ENCODE peak calls at places on chromosomes 3 and 15, in seven cellular contexts. One of them, this sample, is unnamed.

GRCh38 chr3:136929984-136930671 is 27.7 kb upstream of the IL20RB start:
- DNase-seq in brain microvascular endothelial cell: no peak
- DNase-seq in B cell: no peak
- DNase-seq in bronchial epithelial cell: peak
- DNase-seq in WTC11: no peak
- DNase-seq in AG09309: no peak
- DNase-seq in RWPE1: peak
- DNase-seq in this sample: no peak

GRCh38 chr3:57864853-57865252 is 108.7 kb downstream of the SLMAP start:
- DNase-seq in RWPE1: peak
- DNase-seq in AG09309: no peak
- DNase-seq in bronchial epithelial cell: no peak
- DNase-seq in WTC11: no peak
- DNase-seq in B cell: no peak
- DNase-seq in brain microvascular endothelial cell: peak
- DNase-seq in this sample: no peak

GRCh38 chr15:61811952-61812351 is 248.3 kb downstream of the VPS13C start:
- DNase-seq in AG09309: no peak
- DNase-seq in bronchial epithelial cell: no peak
- DNase-seq in RWPE1: no peak
- DNase-seq in WTC11: no peak
- DNase-seq in B cell: no peak
- DNase-seq in brain microvascular endothelial cell: no peak
- DNase-seq in this sample: no peak

GRCh38 chr3:177565981-177566380 is 368.7 kb upstream of the TBL1XR1 start:
- DNase-seq in WTC11: no peak
- DNase-seq in bronchial epithelial cell: peak
- DNase-seq in AG09309: no peak
- DNase-seq in brain microvascular endothelial cell: no peak
- DNase-seq in RWPE1: no peak
- DNase-seq in B cell: no peak
- DNase-seq in this sample: no peak

GRCh38 chr3:71579934-71580318 is 3.6 kb downstream of the FOXP1 start:
- DNase-seq in AG09309: no peak
- DNase-seq in WTC11: no peak
- DNase-seq in RWPE1: no peak
- DNase-seq in brain microvascular endothelial cell: peak
- DNase-seq in B cell: no peak
- DNase-seq in bronchial epithelial cell: peak
- DNase-seq in this sample: peak

GRCh38 chr15:67068724-67069400 is 3.5 kb downstream of the SMAD3 start:
- DNase-seq in brain microvascular endothelial cell: no peak
- DNase-seq in RWPE1: no peak
- DNase-seq in AG09309: no peak
- DNase-seq in WTC11: no peak
- DNase-seq in B cell: no peak
- DNase-seq in bronchial epithelial cell: no peak
- DNase-seq in this sample: peak

GRCh38 chr3:193452338-193452737 is 73.8 kb upstream of the ATP13A5 start:
- DNase-seq in brain microvascular endothelial cell: no peak
- DNase-seq in B cell: no peak
- DNase-seq in WTC11: no peak
- DNase-seq in AG09309: no peak
- DNase-seq in RWPE1: peak
- DNase-seq in bronchial epithelial cell: peak
- DNase-seq in this sample: no peak

GRCh38 chr15:67827561-67828378 is 2.5 kb downstream of the SKOR1 start:
- DNase-seq in brain microvascular endothelial cell: no peak
- DNase-seq in bronchial epithelial cell: no peak
- DNase-seq in RWPE1: no peak
- DNase-seq in AG09309: no peak
- DNase-seq in B cell: no peak
- DNase-seq in WTC11: peak
- DNase-seq in this sample: no peak

GRCh38 chr3:130258532-130258952 is 86.9 kb upstream of the COL6A5 start:
- DNase-seq in AG09309: peak
- DNase-seq in B cell: no peak
- DNase-seq in brain microvascular endothelial cell: no peak
- DNase-seq in bronchial epithelial cell: peak
- DNase-seq in RWPE1: no peak
- DNase-seq in WTC11: no peak
- DNase-seq in this sample: no peak

GRCh38 chr15:35986072-35986666 is 440.2 kb upstream of the DPH6 start:
- DNase-seq in AG09309: no peak
- DNase-seq in B cell: no peak
- DNase-seq in brain microvascular endothelial cell: no peak
- DNase-seq in WTC11: no peak
- DNase-seq in bronchial epithelial cell: no peak
- DNase-seq in RWPE1: no peak
- DNase-seq in this sample: no peak

GRCh38 chr3:138509586-138509985 is 75.2 kb downstream of the ESYT3 start:
- DNase-seq in brain microvascular endothelial cell: no peak
- DNase-seq in RWPE1: no peak
- DNase-seq in WTC11: no peak
- DNase-seq in AG09309: no peak
- DNase-seq in bronchial epithelial cell: peak
- DNase-seq in B cell: no peak
- DNase-seq in this sample: no peak

GRCh38 chr3:62954579-62954978 is 79.4 kb upstream of the CADPS start:
- DNase-seq in bronchial epithelial cell: no peak
- DNase-seq in WTC11: no peak
- DNase-seq in AG09309: no peak
- DNase-seq in RWPE1: no peak
- DNase-seq in B cell: no peak
- DNase-seq in brain microvascular endothelial cell: no peak
- DNase-seq in this sample: no peak

GRCh38 chr15:58189148-58189811 is 51.1 kb downstream of the AQP9 start:
- DNase-seq in RWPE1: no peak
- DNase-seq in brain microvascular endothelial cell: no peak
- DNase-seq in B cell: no peak
- DNase-seq in bronchial epithelial cell: no peak
- DNase-seq in WTC11: no peak
- DNase-seq in AG09309: no peak
- DNase-seq in this sample: no peak

GRCh38 chr3:52873433-52874159 is 23.8 kb downstream of the STIMATE start:
- DNase-seq in B cell: no peak
- DNase-seq in WTC11: no peak
- DNase-seq in RWPE1: no peak
- DNase-seq in bronchial epithelial cell: peak
- DNase-seq in AG09309: peak
- DNase-seq in brain microvascular endothelial cell: peak
- DNase-seq in this sample: no peak

GRCh38 chr15:26772588-26773484 is at the start of gene GABRB3:
- DNase-seq in B cell: no peak
- DNase-seq in AG09309: no peak
- DNase-seq in bronchial epithelial cell: no peak
- DNase-seq in RWPE1: no peak
- DNase-seq in WTC11: peak
- DNase-seq in brain microvascular endothelial cell: no peak
- DNase-seq in this sample: peak

GRCh38 chr3:32820971-32821685 is 3.3 kb downstream of the TRIM71 start:
- DNase-seq in brain microvascular endothelial cell: no peak
- DNase-seq in RWPE1: no peak
- DNase-seq in B cell: no peak
- DNase-seq in AG09309: no peak
- DNase-seq in bronchial epithelial cell: no peak
- DNase-seq in WTC11: no peak
- DNase-seq in this sample: no peak

DNA sequence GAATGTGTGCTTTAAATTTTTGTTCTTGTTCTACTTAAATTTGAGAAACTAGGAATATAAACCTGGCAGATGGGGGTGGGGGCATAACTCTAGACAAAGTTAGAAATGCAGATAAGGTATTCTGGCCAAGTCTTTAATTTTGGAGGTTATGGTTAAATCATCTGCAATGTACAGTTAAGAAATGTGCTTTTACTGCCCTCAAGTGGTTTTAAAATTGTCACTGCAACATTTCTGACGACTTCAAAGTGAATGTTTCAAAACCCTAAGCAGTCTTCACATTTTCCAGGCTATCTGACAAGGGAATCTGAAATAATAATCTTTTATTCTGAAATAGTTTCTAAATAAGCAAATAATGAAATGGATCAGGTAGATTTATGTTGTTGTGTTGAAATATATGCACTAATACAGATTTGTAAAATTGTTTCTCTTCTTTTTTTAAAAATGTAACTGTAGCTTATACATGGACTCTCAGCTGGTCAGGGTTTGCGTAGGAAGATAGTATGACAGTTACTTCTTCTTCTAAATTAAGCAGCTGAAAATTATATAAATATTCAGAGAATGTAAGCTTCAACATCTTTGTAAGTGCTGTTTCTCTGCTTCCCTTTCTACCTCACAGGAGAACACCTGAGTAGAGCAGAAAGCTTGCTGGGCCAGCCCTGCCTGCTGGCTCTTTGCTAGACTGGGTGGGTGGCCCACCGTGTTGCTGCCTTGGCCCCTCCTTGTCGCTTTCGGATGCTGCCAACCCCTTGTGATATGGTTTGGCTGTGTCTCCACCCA is 45.0 kb downstream of the SUCNR1 start:
- DNase-seq in brain microvascular endothelial cell: peak
- DNase-seq in WTC11: no peak
- DNase-seq in AG09309: peak
- DNase-seq in RWPE1: peak
- DNase-seq in bronchial epithelial cell: peak
- DNase-seq in B cell: no peak
- DNase-seq in this sample: no peak
- TF ChIP-seq CTCF in brain microvascular endothelial cell: peak
- TF ChIP-seq CTCF in WTC11: peak
- TF ChIP-seq CTCF in AG09309: peak
- TF ChIP-seq CTCF in RWPE1: peak
- TF ChIP-seq CTCF in bronchial epithelial cell: peak
- TF ChIP-seq CTCF in B cell: peak
- TF ChIP-seq CTCF in this sample: peak

DNA sequence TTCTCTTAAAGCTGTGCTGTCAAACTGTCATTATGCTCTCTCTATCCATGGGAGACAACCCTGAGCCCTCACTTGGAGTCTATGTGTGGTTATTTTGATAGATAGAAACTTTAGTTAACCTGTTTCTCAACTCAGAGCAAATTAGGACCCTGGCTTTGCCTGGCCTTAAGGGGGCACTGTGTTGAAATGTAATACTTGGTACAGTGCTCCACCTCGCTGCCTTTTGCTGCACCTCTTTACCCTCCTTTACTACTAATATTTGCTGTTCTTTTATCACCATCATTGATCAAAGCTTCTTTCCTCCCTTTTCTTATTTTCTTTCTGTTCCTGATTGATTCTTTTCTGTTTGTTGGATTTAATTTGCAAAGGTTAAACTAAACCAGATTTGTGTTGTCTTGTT is 34.3 kb downstream of the STT3B start:
- DNase-seq in RWPE1: no peak
- DNase-seq in WTC11: peak
- DNase-seq in AG09309: no peak
- DNase-seq in brain microvascular endothelial cell: no peak
- DNase-seq in bronchial epithelial cell: no peak
- DNase-seq in B cell: peak
- DNase-seq in this sample: peak
- TF ChIP-seq CTCF in RWPE1: no peak
- TF ChIP-seq CTCF in WTC11: peak
- TF ChIP-seq CTCF in AG09309: peak
- TF ChIP-seq CTCF in brain microvascular endothelial cell: peak
- TF ChIP-seq CTCF in bronchial epithelial cell: peak
- TF ChIP-seq CTCF in B cell: peak
- TF ChIP-seq CTCF in this sample: peak

DNA sequence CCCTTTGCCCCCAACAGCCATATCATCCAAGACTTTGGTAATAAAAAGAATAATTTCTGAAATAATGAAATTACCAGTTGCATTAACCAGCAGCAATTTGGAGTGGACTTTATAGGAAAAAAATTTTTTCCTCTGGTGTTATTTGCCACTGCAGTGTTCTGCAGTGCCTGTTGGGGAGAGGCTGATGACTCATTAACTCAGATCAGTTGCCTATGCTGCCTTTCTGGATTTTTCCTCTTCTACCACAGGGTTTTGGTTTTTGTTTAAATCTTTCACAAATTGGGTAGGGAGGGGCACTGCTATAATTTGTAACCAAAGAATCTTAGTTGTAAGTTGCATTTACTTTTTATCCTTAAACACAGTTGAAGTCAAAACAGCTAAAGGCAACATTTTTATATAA is 22.7 kb downstream of the ATP6V1A start:
- DNase-seq in bronchial epithelial cell: peak
- DNase-seq in B cell: no peak
- DNase-seq in brain microvascular endothelial cell: peak
- DNase-seq in RWPE1: peak
- DNase-seq in AG09309: no peak
- DNase-seq in WTC11: no peak
- DNase-seq in this sample: no peak
- TF ChIP-seq CTCF in bronchial epithelial cell: no peak
- TF ChIP-seq CTCF in B cell: no peak
- TF ChIP-seq CTCF in brain microvascular endothelial cell: no peak
- TF ChIP-seq CTCF in RWPE1: no peak
- TF ChIP-seq CTCF in AG09309: no peak
- TF ChIP-seq CTCF in WTC11: no peak
- TF ChIP-seq CTCF in this sample: no peak

GRCh38 chr3:66497982-66498671 is 2.7 kb downstream of the LRIG1 start:
- DNase-seq in AG09309: no peak
- DNase-seq in brain microvascular endothelial cell: no peak
- DNase-seq in RWPE1: no peak
- DNase-seq in B cell: no peak
- DNase-seq in bronchial epithelial cell: no peak
- DNase-seq in WTC11: no peak
- DNase-seq in this sample: no peak
- TF ChIP-seq CTCF in AG09309: no peak
- TF ChIP-seq CTCF in brain microvascular endothelial cell: no peak
- TF ChIP-seq CTCF in RWPE1: no peak
- TF ChIP-seq CTCF in B cell: no peak
- TF ChIP-seq CTCF in bronchial epithelial cell: no peak
- TF ChIP-seq CTCF in WTC11: no peak
- TF ChIP-seq CTCF in this sample: no peak

GRCh38 chr3:60142009-60142408 is 1092.2 kb upstream of the CFAP20DC start:
- DNase-seq in AG09309: no peak
- DNase-seq in brain microvascular endothelial cell: no peak
- DNase-seq in RWPE1: no peak
- DNase-seq in WTC11: no peak
- DNase-seq in bronchial epithelial cell: no peak
- DNase-seq in B cell: no peak
- DNase-seq in this sample: no peak

GRCh38 chr3:60146121-60146520 is 1096.3 kb upstream of the CFAP20DC start:
- DNase-seq in WTC11: no peak
- DNase-seq in AG09309: no peak
- DNase-seq in RWPE1: no peak
- DNase-seq in bronchial epithelial cell: no peak
- DNase-seq in B cell: no peak
- DNase-seq in brain microvascular endothelial cell: no peak
- DNase-seq in this sample: no peak

GRCh38 chr3:60144071-60144470 is 1094.2 kb upstream of the CFAP20DC start:
- DNase-seq in AG09309: no peak
- DNase-seq in RWPE1: no peak
- DNase-seq in brain microvascular endothelial cell: no peak
- DNase-seq in bronchial epithelial cell: no peak
- DNase-seq in WTC11: no peak
- DNase-seq in B cell: no peak
- DNase-seq in this sample: no peak

GRCh38 chr3:60149501-60149900 is 1099.7 kb upstream of the CFAP20DC start:
- DNase-seq in bronchial epithelial cell: no peak
- DNase-seq in WTC11: no peak
- DNase-seq in B cell: no peak
- DNase-seq in AG09309: no peak
- DNase-seq in RWPE1: no peak
- DNase-seq in brain microvascular endothelial cell: no peak
- DNase-seq in this sample: no peak

GRCh38 chr3:60147249-60147648 is 1097.4 kb upstream of the CFAP20DC start:
- DNase-seq in brain microvascular endothelial cell: no peak
- DNase-seq in AG09309: no peak
- DNase-seq in RWPE1: no peak
- DNase-seq in WTC11: peak
- DNase-seq in bronchial epithelial cell: no peak
- DNase-seq in B cell: no peak
- DNase-seq in this sample: peak
- TF ChIP-seq CTCF in brain microvascular endothelial cell: no peak
- TF ChIP-seq CTCF in AG09309: no peak
- TF ChIP-seq CTCF in RWPE1: no peak
- TF ChIP-seq CTCF in WTC11: no peak
- TF ChIP-seq CTCF in bronchial epithelial cell: no peak
- TF ChIP-seq CTCF in B cell: no peak
- TF ChIP-seq CTCF in this sample: no peak